ENCODE peak calls at places on chromosomes 4 and X, in five cellular contexts. P is K562, W is endothelial cell of umbilical vein, U is A549, Y is HepG2. I is an unnamed sample.

GRCh38 chr4:78533854-78534253 is 17.7 kb upstream of the ANXA3 start:
- DNase-seq in P (no peak), U (no peak), Y (no peak), W (no peak), I (no peak)

GRCh38 chr4:83552085-83552484 is 16.2 kb downstream of the GPAT3 start:
- DNase-seq in U (no peak), P (no peak), Y (peak), W (no peak), I (peak)

GRCh38 chrX:40729923-40730584 is 5.3 kb downstream of the MED14 start:
- DNase-seq in Y (no peak), P (peak), W (no peak), U (no peak), I (peak)

GRCh38 chr4:78496021-78496643 is 55.4 kb upstream of the ANXA3 start:
- DNase-seq in U (no peak), W (no peak), Y (no peak), P (no peak), I (no peak)

GRCh38 chrX:46376246-46376885 is 168.9 kb downstream of the ZNF674 start:
- DNase-seq in Y (peak), U (peak), W (peak), P (peak), I (peak)

GRCh38 chrX:78106651-78106986 is 2.6 kb downstream of the PGK1 start:
- DNase-seq in Y (no peak), P (no peak), W (peak), U (no peak), I (no peak)

GRCh38 chr4:94828882-94829281 is 71.1 kb downstream of the BMPR1B start:
- DNase-seq in U (no peak), W (no peak), P (no peak), Y (no peak), I (no peak)

GRCh38 chrX:74318672-74319071 is 14.7 kb downstream of the ZCCHC13 start:
- DNase-seq in P (no peak), W (no peak), Y (no peak), U (no peak), I (no peak)

GRCh38 chr4:26384380-26385057 is 63.7 kb downstream of the RBPJ start:
- DNase-seq in U (no peak), W (no peak), Y (no peak), P (no peak), I (no peak)

GRCh38 chrX:9646471-9647038 is 119.1 kb downstream of the GPR143 start:
- DNase-seq in Y (no peak), U (no peak), P (peak), W (peak), I (no peak)

GRCh38 chr4:158016511-158016910 is 156.3 kb downstream of the GASK1B start:
- DNase-seq in W (peak), Y (no peak), U (no peak), P (no peak), I (no peak)

GRCh38 chr4:107791902-107792301 is 32.8 kb upstream of the SGMS2 start:
- DNase-seq in W (peak), Y (no peak), U (no peak), P (no peak), I (no peak)

GRCh38 chrX:47723689-47724088 is 64.7 kb upstream of the UXT start:
- DNase-seq in W (no peak), Y (peak), U (no peak), P (peak), I (peak)

GRCh38 chr4:176838611-176839411 is 46.1 kb upstream of the VEGFC start:
- DNase-seq in U (peak), Y (no peak), P (no peak), W (peak), I (no peak)

GRCh38 chrX:55731826-55732225 is 14.3 kb downstream of the RRAGB start:
- DNase-seq in P (no peak), Y (no peak), U (no peak), W (no peak), I (no peak)

GRCh38 chr4:6747690-6748068 is 31.7 kb downstream of the BLOC1S4 start:
- DNase-seq in U (no peak), P (no peak), Y (no peak), W (no peak), I (no peak)

GRCh38 chrX:129403974-129404669 is 119.2 kb downstream of the SMARCA1 start:
- DNase-seq in U (no peak), P (no peak), W (no peak), Y (no peak), I (no peak)

GRCh38 chr4:159248383-159249178 is 145.7 kb downstream of the RAPGEF2 start:
- DNase-seq in Y (peak), U (no peak), W (peak), P (no peak), I (no peak)

GRCh38 chrX:39984191-39984956 is 113.4 kb downstream of the BCOR start:
- DNase-seq in P (peak), U (no peak), W (no peak), Y (no peak), I (no peak)

GRCh38 chr4:169707958-169708643 is 49.6 kb downstream of the HPF1 start:
- DNase-seq in Y (no peak), P (no peak), W (no peak), U (no peak), I (no peak)

GRCh38 chrX:7889138-7889537 is 38.1 kb downstream of the PNPLA4 start:
- DNase-seq in U (no peak), Y (no peak), W (no peak), P (no peak), I (no peak)

GRCh38 chrX:30806187-30806728 is 82.8 kb downstream of the TAB3 start:
- DNase-seq in Y (no peak), W (no peak), U (no peak), P (no peak), I (no peak)

GRCh38 chrX:34770511-34770910 is 113.4 kb upstream of the TMEM47 start:
- DNase-seq in Y (no peak), U (no peak), W (no peak), P (no peak), I (no peak)

GRCh38 chr4:155964016-155964891 is 10.6 kb upstream of the CTSO start:
- DNase-seq in P (no peak), Y (no peak), W (no peak), U (no peak), I (no peak)

GRCh38 chr4:19195696-19196095 is 1056.0 kb upstream of the SLIT2 start:
- DNase-seq in P (no peak), Y (no peak), W (no peak), U (no peak), I (no peak)

GRCh38 chrX:36908801-36909403 is 99.3 kb upstream of the FAM47C start:
- DNase-seq in U (peak), Y (peak), W (peak), P (peak), I (peak)

GRCh38 chr4:37826282-37827029 is at the start of gene PGM2:
- DNase-seq in U (peak), P (peak), W (peak), Y (peak), I (peak)
- TF ChIP-seq POLR2A in U (peak), P (peak), W (peak), Y (peak), I (peak)

GRCh38 chr4:103496800-103497199 is 223.0 kb downstream of the TACR3 start:
- DNase-seq in P (no peak), W (no peak), Y (no peak), U (no peak), I (no peak)

GRCh38 chr4:103498161-103499070 is 221.4 kb downstream of the TACR3 start:
- DNase-seq in Y (no peak), P (no peak), W (peak), U (no peak), I (no peak)

GRCh38 chr4:103493450-103494159 is 226.2 kb downstream of the TACR3 start:
- DNase-seq in U (no peak), P (no peak), W (no peak), Y (no peak), I (no peak)

GRCh38 chr4:103497692-103498091 is 222.1 kb downstream of the TACR3 start:
- DNase-seq in U (no peak), Y (no peak), P (no peak), W (no peak), I (no peak)

GRCh38 chr4:103499094-103499493 is 220.7 kb downstream of the TACR3 start:
- DNase-seq in W (no peak), U (no peak), Y (no peak), P (no peak), I (peak)
- TF ChIP-seq MAX in W (no peak), U (no peak), Y (no peak), P (no peak), I (no peak)

DNA sequence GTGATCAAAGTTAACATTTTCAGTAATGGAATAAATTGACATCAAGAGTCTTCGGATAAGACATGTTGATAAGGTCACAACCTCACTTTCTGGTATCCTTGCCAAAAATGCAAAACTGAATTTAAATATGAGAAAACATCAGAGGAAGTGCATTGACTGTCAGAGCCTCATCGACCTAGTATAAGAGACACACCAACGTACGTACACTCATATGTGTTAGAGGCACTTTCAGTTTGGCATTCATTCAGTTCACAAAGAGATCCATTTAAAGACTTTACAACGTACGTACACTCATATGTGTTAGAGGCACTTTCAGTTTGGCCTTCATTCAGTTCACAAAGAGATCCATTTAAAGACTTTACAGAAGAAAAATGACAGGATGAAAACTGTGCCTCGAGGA is 280.3 kb downstream of the INPP4B start:
- DNase-seq in W (no peak), Y (no peak), U (no peak), P (no peak), I (no peak)
- TF ChIP-seq MYC in W (no peak), Y (no peak), U (no peak), P (no peak), I (no peak)

DNA sequence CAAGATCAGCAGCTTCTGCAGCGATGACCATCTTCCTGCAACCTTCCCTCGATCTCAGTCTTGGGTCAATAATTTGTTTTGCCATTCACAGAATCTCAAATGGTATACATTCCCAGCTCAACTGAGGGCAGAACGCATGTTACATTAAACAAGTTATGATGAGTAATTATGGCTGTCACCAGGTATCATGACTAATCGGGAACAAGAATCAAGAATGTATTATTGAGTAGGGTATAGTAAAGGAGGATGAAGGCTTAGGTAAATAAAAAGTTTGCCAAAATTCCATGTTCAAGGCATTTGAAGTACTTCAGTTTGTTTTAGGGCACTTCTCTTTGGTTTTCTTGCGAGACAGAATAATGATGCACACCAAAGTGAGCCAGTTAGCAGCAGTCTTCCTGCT is 194.1 kb downstream of the SH2D1A start:
- DNase-seq in U (no peak), P (no peak), W (no peak), Y (no peak), I (no peak)
- TF ChIP-seq POLR2A in U (no peak), P (no peak), W (no peak), Y (no peak), I (no peak)

GRCh38 chrX:124931241-124931640 is 388.4 kb upstream of the TEX13C start:
- DNase-seq in W (no peak), Y (no peak), U (no peak), P (no peak), I (no peak)
- TF ChIP-seq MAX in W (no peak), Y (no peak), U (no peak), P (no peak), I (no peak)

DNA sequence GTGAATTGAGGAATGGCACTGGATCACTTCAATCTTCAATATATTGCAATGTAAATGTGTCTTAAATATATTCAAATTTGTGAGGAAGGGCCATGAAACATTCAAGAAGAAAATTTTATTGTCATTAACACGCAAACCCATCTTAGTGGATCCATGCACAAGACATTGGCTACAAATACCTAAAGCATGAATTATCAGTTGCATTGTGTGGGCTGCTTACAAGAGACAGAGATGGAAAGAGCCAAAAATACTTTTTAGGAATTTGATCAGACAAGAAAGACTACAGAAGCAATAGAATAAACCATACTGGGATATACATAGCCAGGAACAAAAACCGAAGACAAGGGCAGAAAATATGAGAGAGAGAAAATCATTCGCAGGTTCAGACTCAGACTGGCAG is 616.2 kb upstream of the GRIA3 start:
- DNase-seq in P (no peak), U (no peak), W (no peak), Y (no peak), I (no peak)
- TF ChIP-seq MYC in P (no peak), U (no peak), W (no peak), Y (no peak), I (no peak)

GRCh38 chrX:45198706-45199105 is 2.0 kb downstream of the DIPK2B start:
- DNase-seq in P (no peak), U (no peak), W (peak), Y (no peak), I (no peak)
- TF ChIP-seq POLR2A in P (no peak), U (no peak), W (no peak), Y (no peak), I (no peak)